ENCODE peak calls at places on chromosomes 16 and 17, in seven cellular contexts. One of them, this sample, is unnamed.

GRCh38 chr16:85335584-85336492 is 223.6 kb upstream of the CIBAR2 start:
- DNase-seq in neuronal stem cell: no peak
- DNase-seq in PC-9: no peak
- DNase-seq in GM12891: no peak
- DNase-seq in heart right ventricle: no peak
- DNase-seq in BJ: no peak
- DNase-seq in left ventricle myocardium inferior: no peak
- DNase-seq in this sample: peak; percentile 33

GRCh38 chr16:67760206-67760605 is 41.1 kb upstream of the GFOD2 start:
- DNase-seq in BJ: no peak
- DNase-seq in GM12891: no peak
- DNase-seq in left ventricle myocardium inferior: no peak
- DNase-seq in PC-9: no peak
- DNase-seq in neuronal stem cell: no peak
- DNase-seq in heart right ventricle: no peak
- DNase-seq in this sample: no peak

GRCh38 chr17:73492802-73493139 is 151.5 kb downstream of the SDK2 start:
- DNase-seq in GM12891: no peak
- DNase-seq in heart right ventricle: no peak
- DNase-seq in left ventricle myocardium inferior: no peak
- DNase-seq in PC-9: no peak
- DNase-seq in neuronal stem cell: no peak
- DNase-seq in BJ: no peak
- DNase-seq in this sample: no peak

GRCh38 chr16:81401035-81401950 is 43.3 kb upstream of the CMIP start:
- DNase-seq in BJ: peak; percentile 41
- DNase-seq in left ventricle myocardium inferior: no peak
- DNase-seq in GM12891: no peak
- DNase-seq in neuronal stem cell: no peak
- DNase-seq in heart right ventricle: no peak
- DNase-seq in PC-9: peak; percentile 80
- DNase-seq in this sample: peak; percentile 88

GRCh38 chr16:24580665-24581064 is 41.3 kb downstream of the RBBP6 start:
- DNase-seq in heart right ventricle: no peak
- DNase-seq in PC-9: no peak
- DNase-seq in left ventricle myocardium inferior: no peak
- DNase-seq in GM12891: no peak
- DNase-seq in BJ: no peak
- DNase-seq in neuronal stem cell: no peak
- DNase-seq in this sample: peak; percentile 62

GRCh38 chr17:76492989-76493501 is 8.2 kb downstream of the RHBDF2 start:
- DNase-seq in heart right ventricle: peak; percentile 62
- DNase-seq in PC-9: peak; percentile 50
- DNase-seq in BJ: no peak
- DNase-seq in left ventricle myocardium inferior: peak; percentile 69
- DNase-seq in GM12891: peak; percentile 45
- DNase-seq in neuronal stem cell: no peak
- DNase-seq in this sample: peak; percentile 80

GRCh38 chr17:48646183-48647102 is 20.3 kb upstream of the HOXB9 start:
- DNase-seq in neuronal stem cell: no peak
- DNase-seq in left ventricle myocardium inferior: no peak
- DNase-seq in GM12891: no peak
- DNase-seq in PC-9: no peak
- DNase-seq in heart right ventricle: no peak
- DNase-seq in BJ: no peak
- DNase-seq in this sample: no peak

GRCh38 chr17:50635720-50636144 is 1.1 kb downstream of the ABCC3 start:
- DNase-seq in neuronal stem cell: no peak
- DNase-seq in GM12891: no peak
- DNase-seq in PC-9: no peak
- DNase-seq in heart right ventricle: no peak
- DNase-seq in left ventricle myocardium inferior: no peak
- DNase-seq in BJ: no peak
- DNase-seq in this sample: no peak

GRCh38 chr17:60857521-60857920 is 179.9 kb downstream of the BCAS3 start:
- DNase-seq in BJ: no peak
- DNase-seq in GM12891: no peak
- DNase-seq in PC-9: no peak
- DNase-seq in neuronal stem cell: no peak
- DNase-seq in heart right ventricle: no peak
- DNase-seq in left ventricle myocardium inferior: no peak
- DNase-seq in this sample: no peak

GRCh38 chr17:70804161-70804560 is 634.8 kb downstream of the KCNJ2 start:
- DNase-seq in PC-9: no peak
- DNase-seq in GM12891: no peak
- DNase-seq in neuronal stem cell: no peak
- DNase-seq in BJ: no peak
- DNase-seq in heart right ventricle: no peak
- DNase-seq in left ventricle myocardium inferior: no peak
- DNase-seq in this sample: peak; percentile 74

GRCh38 chr17:75557075-75557851 is 30.3 kb upstream of the MYO15B start:
- DNase-seq in left ventricle myocardium inferior: no peak
- DNase-seq in neuronal stem cell: no peak
- DNase-seq in GM12891: no peak
- DNase-seq in PC-9: peak; percentile 89
- DNase-seq in heart right ventricle: no peak
- DNase-seq in BJ: peak; percentile 11
- DNase-seq in this sample: peak; percentile 49